ENCODE peak calls at places on chromosomes 11 and 22, in six cellular contexts. H is lower lobe of right lung, N is GM12865, Y is stomach, F is body of pancreas, C is ovary. Q is an unnamed sample.

GRCh38 chr11:89436071-89436470 is 55.1 kb downstream of the NOX4 start:
- DNase-seq in H (no peak), N (no peak), Y (no peak), F (no peak), C (no peak), Q (peak)

GRCh38 chr11:123640677-123641494 is 13.5 kb downstream of the SCN3B start:
- DNase-seq in H (no peak), N (peak), Y (peak), F (peak), C (no peak), Q (peak)

GRCh38 chr11:60899021-60899936 is 7.1 kb downstream of the PRPF19 start:
- DNase-seq in H (no peak), N (peak), Y (peak), F (peak), C (no peak), Q (peak)

GRCh38 chr22:20435436-20436308 is 2.0 kb downstream of the SCARF2 start:
- DNase-seq in H (peak), N (no peak), Y (no peak), F (no peak), C (peak), Q (no peak)

GRCh38 chr11:79708319-79708928 is 267.6 kb upstream of the TENM4 start:
- DNase-seq in H (no peak), N (peak), Y (no peak), F (peak), C (no peak), Q (peak)

GRCh38 chr11:125233736-125234275 is 69.3 kb downstream of the PKNOX2 start:
- DNase-seq in H (no peak), N (no peak), Y (no peak), F (no peak), C (no peak), Q (no peak)

GRCh38 chr11:26442131-26442530 is 110.2 kb downstream of the ANO3 start:
- DNase-seq in H (no peak), N (no peak), Y (no peak), F (no peak), C (no peak), Q (peak)

GRCh38 chr11:45410391-45411215 is 124.5 kb upstream of the SYT13 start:
- DNase-seq in H (no peak), N (no peak), Y (no peak), F (no peak), C (no peak), Q (no peak)

GRCh38 chr22:42884616-42885375 is 27.7 kb upstream of the ARFGAP3 start:
- DNase-seq in H (no peak), N (no peak), Y (no peak), F (no peak), C (no peak), Q (no peak)

GRCh38 chr22:24183321-24184031 is 2.2 kb downstream of the SUSD2 start:
- DNase-seq in H (peak), N (no peak), Y (peak), F (no peak), C (no peak), Q (no peak)

GRCh38 chr22:24186352-24186740 is 5.1 kb downstream of the SUSD2 start:
- DNase-seq in H (no peak), N (no peak), Y (no peak), F (no peak), C (no peak), Q (no peak)

GRCh38 chr22:24185501-24186351 is 4.4 kb downstream of the SUSD2 start:
- DNase-seq in H (peak), N (no peak), Y (no peak), F (no peak), C (no peak), Q (no peak)

GRCh38 chr22:24184057-24184798 is 2.9 kb downstream of the SUSD2 start:
- DNase-seq in H (peak), N (no peak), Y (no peak), F (no peak), C (no peak), Q (no peak)

GRCh38 chr22:24185001-24185500 is 3.8 kb downstream of the SUSD2 start:
- DNase-seq in H (peak), N (no peak), Y (no peak), F (no peak), C (no peak), Q (no peak)
- H3K4me3 ChIP-seq in H (no peak), N (no peak), Y (no peak), F (no peak), C (no peak), Q (no peak)

GRCh38 chr11:71137376-71137775 is 115.0 kb downstream of the SHANK2 start:
- DNase-seq in H (no peak), N (no peak), Y (no peak), F (no peak), C (no peak), Q (no peak)
- TF ChIP-seq CTCF in H (no peak), N (no peak), Y (no peak), F (no peak), C (no peak), Q (no peak)

DNA sequence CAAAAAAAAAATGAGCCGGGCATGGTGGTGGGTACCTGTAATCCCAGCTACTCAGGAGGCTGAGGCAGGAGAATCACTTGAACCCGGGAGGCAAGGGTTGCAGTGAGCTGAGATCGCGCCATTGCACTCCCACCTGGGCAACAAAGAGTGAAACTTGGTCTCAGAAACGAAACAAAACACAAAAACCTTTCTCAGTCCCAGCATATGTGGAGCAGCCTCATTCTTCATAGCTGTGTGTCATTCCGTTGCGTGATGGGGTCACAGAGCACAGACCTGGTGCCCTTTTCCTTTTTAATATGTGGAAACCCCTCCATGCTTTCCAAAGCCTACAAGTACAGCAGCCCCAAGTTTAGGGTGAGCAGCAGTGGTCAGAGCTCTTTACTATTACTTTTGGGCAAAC is 13.7 kb downstream of the PEX26 start:
- DNase-seq in H (no peak), N (peak), Y (no peak), F (no peak), C (no peak), Q (peak)
- H3K4me3 ChIP-seq in H (peak), N (peak), Y (peak), F (no peak), C (peak), Q (peak)

GRCh38 chr11:67044496-67044895 is 12.2 kb upstream of the RHOD start:
- DNase-seq in H (no peak), N (no peak), Y (no peak), F (no peak), C (no peak), Q (no peak)
- TF ChIP-seq CTCF in H (no peak), N (peak), Y (no peak), F (no peak), C (no peak), Q (no peak)

DNA sequence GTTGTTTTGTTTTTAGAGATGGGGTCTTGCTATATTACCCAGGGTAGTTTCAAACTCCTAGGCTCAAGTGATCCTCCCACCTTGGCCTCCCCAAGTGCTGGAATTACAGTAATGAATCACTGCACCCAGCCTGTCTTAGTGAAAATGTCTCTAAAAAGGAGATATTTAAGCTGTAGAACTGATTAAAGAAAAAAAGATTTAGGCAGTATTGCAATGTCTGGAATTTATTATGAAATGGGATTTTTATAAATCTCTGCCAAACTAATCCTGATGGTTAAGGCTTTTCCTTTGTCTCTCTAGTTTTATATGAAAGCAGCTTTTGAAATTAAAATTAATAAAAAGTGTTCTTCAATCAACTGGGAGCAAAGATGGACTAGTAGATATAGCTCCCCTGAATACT is 2.1 kb downstream of the PLAAT3 start:
- DNase-seq in H (no peak), N (no peak), Y (no peak), F (no peak), C (no peak), Q (no peak)
- H3K4me3 ChIP-seq in H (no peak), N (no peak), Y (no peak), F (no peak), C (no peak), Q (no peak)

GRCh38 chr22:26481694-26482093 is 1.9 kb downstream of the HPS4 start:
- DNase-seq in H (no peak), N (peak), Y (no peak), F (no peak), C (no peak), Q (no peak)

GRCh38 chr22:26481112-26481693 is 2.4 kb downstream of the HPS4 start:
- DNase-seq in H (no peak), N (no peak), Y (no peak), F (no peak), C (no peak), Q (no peak)

GRCh38 chr22:26483043-26483438 is 542 bp downstream of the HPS4 start:
- DNase-seq in H (no peak), N (no peak), Y (no peak), F (no peak), C (no peak), Q (no peak)

GRCh38 chr22:26483439-26484359 is at the start of the genes HPS4 and SRRD:
- DNase-seq in H (peak), N (peak), Y (peak), F (peak), C (peak), Q (peak)

GRCh38 chr22:26482171-26482570 is 1.4 kb downstream of the HPS4 start:
- DNase-seq in H (no peak), N (no peak), Y (no peak), F (no peak), C (no peak), Q (no peak)
- TF ChIP-seq CTCF in H (no peak), N (no peak), Y (no peak), F (no peak), C (no peak), Q (no peak)

GRCh38 chr22:46092646-46093410 is 57.5 kb upstream of the PPARA start:
- DNase-seq in H (no peak), N (no peak), Y (no peak), F (no peak), C (peak), Q (no peak)
- H3K4me3 ChIP-seq in H (no peak), N (no peak), Y (no peak), F (no peak), C (no peak), Q (no peak)